ENCODE peak calls at places on chromosomes 5 and 9, in nine cellular contexts. V is breast epithelium, J is transverse colon, K is ovary, I is body of pancreas, N is heart left ventricle, P is HepG2, Y is adrenal gland, Q is tibial nerve. H is an unnamed sample.

GRCh38 chr5:2801602-2802525 is 50.4 kb upstream of the IRX2 start:
- DNase-seq in Q (no peak), V (no peak), J (no peak), K (no peak), N (no peak), P (no peak), Y (no peak), I (no peak), H (no peak)

GRCh38 chr5:173667702-173668101 is 51.3 kb upstream of the BOD1 start:
- DNase-seq in K (no peak), J (no peak), N (no peak), Q (no peak), Y (no peak), P (no peak), I (no peak), V (no peak), H (no peak)

GRCh38 chr5:175288048-175288621 is 155.8 kb downstream of the DRD1 start:
- DNase-seq in K (no peak), Q (no peak), V (no peak), P (no peak), Y (no peak), I (peak; percentile 12), N (no peak), J (no peak), H (no peak)

GRCh38 chr5:142627371-142628217 is 58.3 kb downstream of the FGF1 start:
- DNase-seq in I (no peak), J (no peak), P (no peak), N (no peak), V (no peak), K (no peak), Q (no peak), Y (no peak), H (peak; percentile 34)

GRCh38 chr5:48192-48591 is 43.8 kb upstream of the PLEKHG4B start:
- DNase-seq in Y (no peak), Q (no peak), I (no peak), P (no peak), J (no peak), N (no peak), K (no peak), V (no peak), H (no peak)

GRCh38 chr9:7315746-7316457 is 483.7 kb downstream of the DMAC1 start:
- DNase-seq in J (no peak), K (no peak), Q (no peak), P (no peak), N (no peak), I (no peak), V (no peak), Y (no peak), H (peak; percentile 50)

GRCh38 chr5:113020461-113021273 is 44.1 kb downstream of the DCP2 start:
- DNase-seq in Q (no peak), I (no peak), Y (no peak), J (no peak), K (no peak), V (no peak), P (peak; percentile 90), N (no peak), H (no peak)

GRCh38 chr9:92718086-92719001 is 46.3 kb downstream of the BICD2 start:
- DNase-seq in V (peak; percentile 15), P (no peak), I (no peak), N (no peak), K (no peak), Y (no peak), Q (no peak), J (no peak), H (no peak)

GRCh38 chr9:124940521-124940893 is 376 bp downstream of the GOLGA1 start:
- DNase-seq in J (no peak), N (no peak), I (no peak), K (no peak), Q (no peak), P (no peak), V (no peak), Y (no peak), H (no peak)

GRCh38 chr9:76576344-76576743 is 117.4 kb downstream of the GCNT1 start:
- DNase-seq in P (no peak), N (no peak), V (no peak), I (no peak), Q (no peak), J (peak; percentile 40), K (no peak), Y (peak; percentile 25), H (no peak)

GRCh38 chr5:57094753-57095683 is 78.8 kb upstream of the GPBP1 start:
- DNase-seq in J (peak; percentile 88), P (peak; percentile 22), Q (no peak), Y (no peak), K (no peak), N (no peak), I (no peak), V (no peak), H (no peak)

GRCh38 chr5:143479394-143479793 is 75.9 kb upstream of the NR3C1 start:
- DNase-seq in Q (no peak), J (no peak), N (no peak), Y (no peak), V (no peak), K (no peak), I (no peak), P (peak; percentile 60), H (no peak)

GRCh38 chr5:168269950-168270349 is 21.5 kb upstream of the WWC1 start:
- DNase-seq in J (no peak), I (no peak), K (no peak), P (no peak), Y (no peak), V (no peak), Q (no peak), N (no peak), H (no peak)

GRCh38 chr5:58544195-58544594 is 38.7 kb upstream of the RAB3C start:
- DNase-seq in K (no peak), P (no peak), J (no peak), I (no peak), Q (no peak), V (no peak), Y (no peak), N (no peak), H (no peak)

GRCh38 chr5:65262590-65263189 is 219.0 kb downstream of the ADAMTS6 start:
- DNase-seq in Y (peak; percentile 6), Q (peak; percentile 15), P (no peak), I (no peak), K (no peak), J (no peak), N (peak; percentile 28), V (no peak), H (peak; percentile 15)

GRCh38 chr5:38469707-38470267 is 86.7 kb downstream of the LIFR start:
- DNase-seq in J (no peak), V (no peak), N (no peak), Y (no peak), Q (no peak), I (no peak), K (no peak), P (no peak), H (no peak)

DNA sequence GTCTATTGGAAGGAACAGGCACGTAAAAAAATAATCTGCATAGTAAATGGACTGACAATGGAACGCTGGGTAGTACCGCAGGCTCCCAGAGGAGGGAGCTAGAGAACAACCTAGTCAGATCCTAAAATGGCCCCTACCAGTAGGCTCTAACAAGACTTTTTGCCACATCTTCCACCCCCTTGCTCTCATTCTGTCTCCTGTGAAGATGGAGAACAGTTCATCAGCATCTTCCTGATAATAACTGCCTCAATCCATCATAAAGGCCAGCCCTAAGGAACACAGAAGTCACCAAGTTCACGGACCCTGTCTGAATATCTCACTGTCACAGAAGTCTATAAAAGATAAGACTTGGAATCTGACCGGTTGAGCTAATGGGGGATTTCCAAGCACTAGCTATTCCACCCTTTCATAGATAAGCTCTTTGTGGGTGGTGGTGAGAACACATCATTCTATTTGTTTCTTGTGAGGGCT is 133.4 kb downstream of the SLC1A3 start:
- DNase-seq in J (peak; percentile 86), N (peak; percentile 35), P (peak; percentile 39), I (peak; percentile 79), K (peak; percentile 43), Q (peak; percentile 78), V (peak; percentile 44), Y (peak; percentile 61), H (no peak)
- H3K4me3 ChIP-seq in J (no peak overlapping the region), N (no peak overlapping the region), P (no peak overlapping the region), I (no peak overlapping the region), K (no peak overlapping the region), Q (no peak overlapping the region), V (no peak overlapping the region), Y (no peak overlapping the region), H (no peak overlapping the region)

DNA sequence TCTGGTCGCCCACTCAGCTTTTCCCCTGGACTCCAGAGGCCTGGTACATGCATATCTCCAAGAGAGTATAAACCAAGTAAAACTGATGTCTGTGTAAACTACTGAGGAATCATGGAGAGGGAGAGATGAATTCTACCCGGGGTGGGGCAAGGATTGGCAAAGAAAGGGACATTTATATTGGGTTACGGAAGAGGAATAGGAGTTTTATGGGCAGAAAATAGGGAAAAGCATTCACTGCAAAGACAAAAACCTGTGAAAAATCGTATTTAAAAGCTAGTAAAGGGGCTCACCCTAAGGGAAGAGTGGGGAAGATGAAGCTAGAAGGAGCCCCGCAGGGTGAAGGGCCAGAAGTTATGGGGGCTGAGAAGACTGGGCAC is 248.0 kb upstream of the KLF4 start:
- DNase-seq in Q (no peak), Y (no peak), V (no peak), I (no peak), P (no peak), K (no peak), J (no peak), N (no peak), H (no peak)
- TF ChIP-seq POLR2A in Q (no peak), Y (no peak), V (no peak), I (no peak), P (no peak), K (no peak), J (no peak), N (no peak), H (no peak)

GRCh38 chr9:89969881-89970639 is 365.2 kb downstream of the GADD45G start:
- DNase-seq in J (peak; percentile 35), I (no peak), P (no peak), K (no peak), Y (no peak), V (no peak), Q (no peak), N (no peak), H (no peak)
- H3K27me3 ChIP-seq in J (no peaks in the 10 kb centered on the region), I (no peaks in the 10 kb centered on the region), P (no peaks in the 10 kb centered on the region), K (no peaks in the 10 kb centered on the region), Y (no peaks in the 10 kb centered on the region), V (no peaks in the 10 kb centered on the region), Q (no peaks in the 10 kb centered on the region), N (no peaks in the 10 kb centered on the region), H (no peaks in the 10 kb centered on the region)

GRCh38 chr9:18324928-18325327 is 149.0 kb upstream of the ADAMTSL1 start:
- DNase-seq in I (no peak), K (no peak), J (no peak), P (no peak), N (no peak), Q (no peak), Y (no peak), V (no peak), H (no peak)
- H3K4me3 ChIP-seq in I (no peak overlapping the region), K (no peak overlapping the region), J (no peak overlapping the region), P (no peak overlapping the region), N (no peak overlapping the region), Q (no peak overlapping the region), Y (no peak overlapping the region), V (no peak overlapping the region), H (no peak overlapping the region)

H was measured in uterus.